ENCODE peak calls at places on chromosome 2, in five cellular contexts. One of them, this sample, is unnamed.
A peak's percentile ranks its signal among the peaks of the same experiment; 100 is the strongest.

GRCh38 chr2:9385841-9386240 is 37.5 kb downstream of the ITGB1BP1 start:
- DNase-seq in WERI-Rb-1: no peak
- DNase-seq in foreskin fibroblast: peak; percentile 27
- DNase-seq in KBM-7: no peak
- DNase-seq in NCI-H510A treated with DMSO at 0.1 percent for 48 hours: no peak
- DNase-seq in this sample: no peak

GRCh38 chr2:241064008-241064801 is 37.9 kb downstream of the MTERF4 start:
- DNase-seq in WERI-Rb-1: no peak
- DNase-seq in foreskin fibroblast: peak; percentile 44
- DNase-seq in KBM-7: no peak
- DNase-seq in NCI-H510A treated with DMSO at 0.1 percent for 48 hours: peak; percentile 79
- DNase-seq in this sample: peak; percentile 45

GRCh38 chr2:167814881-167815718 is 432.3 kb downstream of the STK39 start:
- DNase-seq in WERI-Rb-1: no peak
- DNase-seq in foreskin fibroblast: no peak
- DNase-seq in KBM-7: no peak
- DNase-seq in NCI-H510A treated with DMSO at 0.1 percent for 48 hours: no peak
- DNase-seq in this sample: no peak

GRCh38 chr2:212537311-212538155 is 1.1 kb downstream of the ERBB4 start:
- DNase-seq in WERI-Rb-1: peak; percentile 15
- DNase-seq in foreskin fibroblast: peak; percentile 26
- DNase-seq in KBM-7: peak; percentile 23
- DNase-seq in NCI-H510A treated with DMSO at 0.1 percent for 48 hours: peak; percentile 39
- DNase-seq in this sample: no peak

GRCh38 chr2:45699032-45699658 is 47.7 kb downstream of the PRKCE start:
- DNase-seq in WERI-Rb-1: peak; percentile 44
- DNase-seq in foreskin fibroblast: peak; percentile 87
- DNase-seq in KBM-7: no peak
- DNase-seq in NCI-H510A treated with DMSO at 0.1 percent for 48 hours: no peak
- DNase-seq in this sample: no peak

GRCh38 chr2:221389909-221390308 is 182.2 kb downstream of the EPHA4 start:
- DNase-seq in WERI-Rb-1: no peak
- DNase-seq in foreskin fibroblast: no peak
- DNase-seq in KBM-7: no peak
- DNase-seq in NCI-H510A treated with DMSO at 0.1 percent for 48 hours: no peak
- DNase-seq in this sample: no peak

GRCh38 chr2:17851731-17852585 is 26.5 kb upstream of the KCNS3 start:
- DNase-seq in WERI-Rb-1: peak; percentile 90
- DNase-seq in foreskin fibroblast: peak; percentile 86
- DNase-seq in KBM-7: peak; percentile 64
- DNase-seq in NCI-H510A treated with DMSO at 0.1 percent for 48 hours: peak; percentile 63
- DNase-seq in this sample: peak; percentile 70

GRCh38 chr2:113291191-113291590 is 12.5 kb upstream of the PAX8 start:
- DNase-seq in WERI-Rb-1: no peak
- DNase-seq in foreskin fibroblast: no peak
- DNase-seq in KBM-7: no peak
- DNase-seq in NCI-H510A treated with DMSO at 0.1 percent for 48 hours: no peak
- DNase-seq in this sample: no peak

GRCh38 chr2:176122633-176123482 is at the start of gene HOXD9:
- DNase-seq in WERI-Rb-1: peak; percentile 61
- DNase-seq in foreskin fibroblast: peak; percentile 76
- DNase-seq in KBM-7: no peak
- DNase-seq in NCI-H510A treated with DMSO at 0.1 percent for 48 hours: no peak
- DNase-seq in this sample: no peak

GRCh38 chr2:72263043-72263780 is 115.5 kb upstream of the CYP26B1 start:
- DNase-seq in WERI-Rb-1: no peak
- DNase-seq in foreskin fibroblast: peak; percentile 23
- DNase-seq in KBM-7: no peak
- DNase-seq in NCI-H510A treated with DMSO at 0.1 percent for 48 hours: no peak
- DNase-seq in this sample: no peak

GRCh38 chr2:179237209-179237946 is 27.3 kb downstream of the SESTD1 start:
- DNase-seq in WERI-Rb-1: no peak
- DNase-seq in foreskin fibroblast: peak; percentile 14
- DNase-seq in KBM-7: no peak
- DNase-seq in NCI-H510A treated with DMSO at 0.1 percent for 48 hours: no peak
- DNase-seq in this sample: no peak

GRCh38 chr2:222714361-222715256 is 43.2 kb downstream of the MOGAT1 start:
- DNase-seq in WERI-Rb-1: peak; percentile 13
- DNase-seq in foreskin fibroblast: peak; percentile 35
- DNase-seq in KBM-7: no peak
- DNase-seq in NCI-H510A treated with DMSO at 0.1 percent for 48 hours: no peak
- DNase-seq in this sample: no peak

GRCh38 chr2:234996041-234996440 is 44.2 kb downstream of the SH3BP4 start:
- DNase-seq in WERI-Rb-1: no peak
- DNase-seq in foreskin fibroblast: no peak
- DNase-seq in KBM-7: no peak
- DNase-seq in NCI-H510A treated with DMSO at 0.1 percent for 48 hours: no peak
- DNase-seq in this sample: no peak

GRCh38 chr2:86082768-86083167 is 22.9 kb downstream of the POLR1A start:
- DNase-seq in WERI-Rb-1: no peak
- DNase-seq in foreskin fibroblast: no peak
- DNase-seq in KBM-7: no peak
- DNase-seq in NCI-H510A treated with DMSO at 0.1 percent for 48 hours: no peak
- DNase-seq in this sample: no peak

GRCh38 chr2:36697424-36698066 is 1.0 kb downstream of the VIT start:
- DNase-seq in WERI-Rb-1: no peak
- DNase-seq in foreskin fibroblast: no peak
- DNase-seq in KBM-7: no peak
- DNase-seq in NCI-H510A treated with DMSO at 0.1 percent for 48 hours: no peak
- DNase-seq in this sample: no peak

GRCh38 chr2:25301453-25302352 is 40.0 kb downstream of the DNMT3A start:
- DNase-seq in WERI-Rb-1: no peak
- DNase-seq in foreskin fibroblast: peak; percentile 91
- DNase-seq in KBM-7: peak; percentile 64
- DNase-seq in NCI-H510A treated with DMSO at 0.1 percent for 48 hours: no peak
- DNase-seq in this sample: peak; percentile 81

GRCh38 chr2:241609859-241610793 is 26.8 kb downstream of the THAP4 start:
- DNase-seq in WERI-Rb-1: no peak
- DNase-seq in foreskin fibroblast: peak; percentile 93
- DNase-seq in KBM-7: peak; percentile 95
- DNase-seq in NCI-H510A treated with DMSO at 0.1 percent for 48 hours: no peak
- DNase-seq in this sample: peak; percentile 79

This sample was measured in RPMI8226.